ENCODE peak calls at places on chromosomes 1 and 21, in seven cellular contexts. W is H1, O is A549, Q is K562, R is tibial nerve, M is stomach, X is IMR-90. E is an unnamed sample.

GRCh38 chr1:50929376-50929958 is 30.6 kb downstream of the FAF1 start:
- DNase-seq in M (no peak), X (peak; percentile 59), R (no peak), Q (peak; percentile 21), O (peak; percentile 5), W (no peak), E (peak; percentile 59)

GRCh38 chr1:6582370-6582769 is 2.6 kb downstream of the ZBTB48 start:
- DNase-seq in R (no peak), X (no peak), Q (no peak), W (no peak), O (no peak), M (peak; percentile 65), E (peak; percentile 41)

GRCh38 chr1:160040481-160040880 is 8.7 kb upstream of the PIGM start:
- DNase-seq in M (no peak), W (no peak), X (peak; percentile 56), R (no peak), O (no peak), Q (no peak), E (no peak)

GRCh38 chr1:54052470-54052933 is 502 bp downstream of the TMEM59 start:
- DNase-seq in X (peak; percentile 62), W (no peak), Q (peak; percentile 64), R (no peak), M (peak; percentile 32), O (peak; percentile 25), E (peak; percentile 85)

GRCh38 chr1:213464786-213465460 is 413.9 kb downstream of the RPS6KC1 start:
- DNase-seq in O (no peak), X (no peak), R (no peak), W (no peak), Q (no peak), M (no peak), E (no peak)

GRCh38 chr1:183841550-183841949 is 36.6 kb downstream of the RGL1 start:
- DNase-seq in R (no peak), X (peak; percentile 25), O (no peak), Q (no peak), M (no peak), W (no peak), E (no peak)

GRCh38 chr1:1204425-1204920 is 1.9 kb downstream of the TNFRSF18 start:
- DNase-seq in R (no peak), M (no peak), X (no peak), Q (no peak), W (no peak), O (no peak), E (no peak)

GRCh38 chr1:205325334-205325884 is 3.9 kb upstream of the NUAK2 start:
- DNase-seq in W (peak; percentile 67), M (peak; percentile 69), Q (peak; percentile 64), O (peak; percentile 87), X (peak; percentile 84), R (no peak), E (peak; percentile 73)

GRCh38 chr1:157562515-157562914 is 10.2 kb upstream of the FCRL5 start:
- DNase-seq in Q (no peak), O (no peak), M (no peak), R (no peak), X (no peak), W (no peak), E (no peak)

GRCh38 chr21:34313116-34313515 is 50.7 kb upstream of the KCNE2 start:
- DNase-seq in M (no peak), O (no peak), Q (no peak), R (no peak), X (peak; percentile 6), W (no peak), E (no peak)

GRCh38 chr1:5161372-5161771 is 507.0 kb downstream of the AJAP1 start:
- DNase-seq in M (no peak), X (no peak), O (no peak), W (peak; percentile 27), R (no peak), Q (no peak), E (no peak)

GRCh38 chr1:110119843-110120242 is 7.6 kb downstream of the UBL4B start:
- DNase-seq in O (no peak), X (no peak), M (peak; percentile 71), W (no peak), Q (no peak), R (no peak), E (no peak)

GRCh38 chr21:45310446-45310845 is 22.8 kb upstream of the POFUT2 start:
- DNase-seq in Q (no peak), R (no peak), X (no peak), M (no peak), W (no peak), O (no peak), E (no peak)

GRCh38 chr1:165600793-165601192 is 30.2 kb upstream of the MGST3 start:
- DNase-seq in R (no peak), O (no peak), X (no peak), M (no peak), Q (no peak), W (no peak), E (no peak)

GRCh38 chr1:13813398-13814012 is 113.5 kb downstream of the PRDM2 start:
- DNase-seq in W (no peak), X (no peak), M (no peak), Q (peak; percentile 80), O (no peak), R (no peak), E (peak; percentile 70)

GRCh38 chr1:244074559-244075171 is 23.6 kb downstream of the ZBTB18 start:
- DNase-seq in Q (no peak), M (peak; percentile 40), O (no peak), X (no peak), W (no peak), R (no peak), E (no peak)

DNA sequence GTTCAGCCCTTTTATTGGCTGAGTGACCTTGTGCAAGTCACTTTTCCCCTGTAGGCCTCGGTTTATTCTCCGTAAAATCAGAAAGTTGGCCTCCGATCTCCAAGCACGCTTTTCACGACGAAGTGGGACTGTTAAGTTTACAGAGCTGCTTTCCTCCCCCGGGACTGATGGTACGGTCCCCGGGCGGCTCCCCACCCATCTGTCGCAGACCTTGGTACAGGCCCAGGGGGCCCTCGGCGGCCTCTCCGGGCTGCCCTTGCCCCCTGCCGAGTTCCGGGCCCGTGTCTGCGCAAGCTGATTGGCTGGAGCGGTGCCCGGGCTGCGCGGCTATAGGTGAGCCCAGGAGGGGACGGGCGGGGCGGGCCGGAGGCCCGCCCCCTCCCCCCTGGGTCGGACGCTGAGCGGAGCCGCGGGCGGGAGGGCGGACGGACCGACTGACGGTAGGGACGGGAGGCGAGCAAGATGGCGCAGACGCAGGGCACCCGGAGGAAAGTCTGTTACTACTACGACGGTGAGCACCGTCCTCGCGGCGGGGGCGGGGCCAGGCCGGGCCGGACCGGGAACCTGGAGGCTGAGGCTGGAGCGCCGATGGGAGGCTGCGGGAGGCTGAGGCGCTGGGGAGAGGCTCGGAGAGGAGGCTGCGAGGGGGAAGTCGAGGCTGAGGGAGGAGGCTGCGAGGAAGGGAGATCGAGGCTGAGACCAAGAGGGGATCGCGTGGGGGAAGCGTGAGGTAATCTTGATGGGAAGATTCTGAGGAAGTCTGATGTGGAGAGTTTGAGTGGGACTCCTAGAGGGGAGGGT is at the start of gene HDAC1:
- DNase-seq in O (peak; percentile 88), X (peak; percentile 91), M (peak; percentile 99), Q (peak; percentile 100), W (peak; percentile 84), R (peak; percentile 86), E (peak; percentile 99)
- TF ChIP-seq POLR2A in O (peak; percentile 69), X (no peak), M (no peak), Q (peak; percentile 89), W (peak; percentile 39), R (no peak), E (peak; percentile 51)

GRCh38 chr1:182291584-182292192 is 99.9 kb downstream of the GLUL start:
- DNase-seq in O (no peak), R (no peak), M (peak; percentile 55), X (no peak), W (no peak), Q (no peak), E (peak; percentile 30)
- TF ChIP-seq POLR2A in O (no peak), R (no peak), M (no peak), X (no peak), W (no peak), Q (no peak), E (no peak)

DNA sequence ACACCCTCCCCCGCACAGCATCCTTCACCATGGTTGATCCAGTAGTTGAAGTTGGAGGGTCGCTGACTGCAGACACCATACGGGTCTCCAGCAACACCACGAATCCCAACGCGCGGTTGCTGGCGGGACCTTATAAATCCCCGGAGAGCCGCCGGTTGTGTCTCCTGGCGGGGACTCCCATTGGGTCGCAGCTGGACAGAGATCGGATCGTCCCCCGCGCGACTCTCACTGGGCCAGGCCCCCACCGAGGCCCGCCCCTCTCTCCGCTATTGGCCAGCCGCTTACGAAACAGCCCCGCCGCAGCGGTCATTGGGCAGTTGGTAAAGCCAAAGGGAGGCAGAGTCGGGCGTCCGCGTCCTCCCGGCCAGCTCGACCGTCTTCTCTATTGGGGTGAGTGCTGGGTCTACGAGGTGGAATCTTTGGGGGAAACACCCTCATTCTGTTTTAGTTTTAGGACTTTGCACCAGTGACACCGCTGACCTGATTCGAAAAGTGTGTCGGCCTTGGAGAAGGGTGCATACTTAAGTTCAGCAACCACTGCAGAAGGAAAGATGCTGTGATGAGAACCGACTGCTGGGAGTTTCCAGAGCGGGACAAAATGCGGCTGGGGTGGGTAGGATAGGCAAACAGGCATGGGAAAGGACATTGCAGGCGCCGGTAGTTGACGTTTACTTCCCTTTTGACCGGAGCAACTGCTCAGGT is 27.4 kb downstream of the RABIF start:
- DNase-seq in O (peak; percentile 92), W (peak; percentile 78), Q (peak; percentile 97), M (peak; percentile 93), R (peak; percentile 85), X (peak; percentile 86), E (peak; percentile 87)
- TF ChIP-seq POLR2A in O (peak; percentile 16), W (no peak), Q (peak; percentile 44), M (no peak), R (peak; percentile 34), X (no peak), E (no peak)

GRCh38 chr1:9908846-9909221 is 1.2 kb downstream of the CTNNBIP1 start:
- DNase-seq in M (no peak), R (no peak), O (no peak), W (no peak), Q (no peak), X (no peak), E (peak; percentile 39)

GRCh38 chr1:9912264-9912936 is 2.3 kb upstream of the CTNNBIP1 start:
- DNase-seq in W (no peak), R (no peak), X (no peak), M (no peak), O (no peak), Q (peak; percentile 18), E (no peak)

GRCh38 chr1:9910080-9910424 is at the start of gene CTNNBIP1:
- DNase-seq in M (no peak), Q (no peak), R (no peak), W (no peak), O (peak; percentile 62), X (no peak), E (no peak)

GRCh38 chr1:9909222-9910046 is 635 bp downstream of the CTNNBIP1 start:
- DNase-seq in O (no peak), W (no peak), M (peak; percentile 34), R (no peak), Q (peak; percentile 26), X (no peak), E (peak; percentile 48)

DNA sequence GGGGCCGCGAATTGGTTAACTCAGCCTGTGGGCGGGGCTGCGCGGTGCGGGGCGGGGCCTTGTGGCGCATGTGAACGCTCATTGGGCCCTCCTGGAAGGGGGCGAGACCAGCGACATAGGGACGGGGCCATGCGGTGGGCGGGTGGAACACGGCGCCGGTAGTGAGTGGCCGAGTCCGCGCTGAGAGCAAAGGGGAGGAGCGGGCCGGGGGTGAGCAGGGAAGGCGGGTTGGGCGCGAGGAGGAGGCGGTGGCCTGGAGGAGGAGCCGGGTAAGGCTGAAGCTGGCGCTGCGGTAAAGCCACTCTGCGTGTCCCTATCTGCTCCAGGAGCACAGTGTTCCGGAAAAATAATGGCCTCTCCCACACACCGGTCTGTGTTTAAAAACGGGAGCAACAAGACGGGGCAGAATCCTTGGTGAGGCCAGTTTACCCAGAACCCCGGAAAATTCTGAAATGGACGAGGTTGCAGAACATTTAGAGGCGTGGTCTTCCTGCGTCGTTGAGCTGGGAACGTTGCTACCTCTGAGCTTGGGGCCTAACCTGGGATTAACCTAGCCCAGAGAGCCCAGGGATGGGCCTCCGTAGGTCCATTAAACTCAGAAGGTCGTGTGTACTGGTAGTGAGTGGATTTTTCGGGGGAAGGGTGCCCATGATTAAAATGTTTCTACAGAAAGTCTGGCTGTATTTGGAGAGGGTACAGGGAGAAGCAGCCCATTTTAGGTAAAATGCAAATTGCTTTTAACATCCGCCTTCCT is 533 bp upstream of the CTNNBIP1 start:
- DNase-seq in W (peak; percentile 96), R (peak; percentile 100), X (peak; percentile 98), O (peak; percentile 90), Q (peak; percentile 99), M (peak; percentile 100), E (peak; percentile 100)
- TF ChIP-seq POLR2A in W (peak; percentile 74), R (peak; percentile 71), X (peak; percentile 7), O (peak; percentile 73), Q (peak; percentile 94), M (peak; percentile 70), E (peak; percentile 80)

E was measured in erythroblast.